ENCODE peak calls at places on chromosome X, in four cellular contexts. Z, O, U and S are unnamed samples.

GRCh38 chrX:19715711-19716638 is 171.4 kb downstream of the SH3KBP1 start:
- DNase-seq in Z (no peak), U (no peak), O (no peak), S (no peak)

GRCh38 chrX:15310117-15310516 is 5.3 kb downstream of the ASB11 start:
- DNase-seq in O (no peak), U (peak), Z (no peak), S (no peak)

GRCh38 chrX:152819732-152820131 is 10.8 kb downstream of the CETN2 start:
- DNase-seq in U (no peak), Z (no peak), O (no peak), S (no peak)

GRCh38 chrX:9845574-9845948 is 59.3 kb downstream of the SHROOM2 start:
- DNase-seq in U (no peak), Z (no peak), O (no peak), S (no peak)

GRCh38 chrX:3295731-3296130 is 50.7 kb downstream of the MXRA5 start:
- DNase-seq in O (no peak), U (no peak), Z (no peak), S (no peak)

GRCh38 chrX:129980043-129980442 is 2.4 kb upstream of the BCORL1 start:
- DNase-seq in U (no peak), O (no peak), Z (no peak), S (peak)

GRCh38 chrX:9928083-9928482 is 39.1 kb upstream of the CLDN34 start:
- DNase-seq in U (no peak), Z (no peak), O (no peak), S (no peak)

GRCh38 chrX:19389217-19389616 is 45.5 kb downstream of the PDHA1 start:
- DNase-seq in O (no peak), Z (no peak), U (no peak), S (no peak)

GRCh38 chrX:154918060-154918483 is 31.9 kb downstream of the F8A1 start:
- DNase-seq in Z (peak), U (peak), O (no peak), S (peak)

GRCh38 chrX:150546711-150547153 is 21.7 kb upstream of the MTM1 start:
- DNase-seq in O (no peak), Z (peak), U (no peak), S (no peak)

GRCh38 chrX:11881485-11882170 is 123.6 kb downstream of the MSL3 start:
- DNase-seq in Z (no peak), U (no peak), O (no peak), S (no peak)

GRCh38 chrX:12443534-12444098 is 305.3 kb downstream of the FRMPD4 start:
- DNase-seq in U (no peak), O (no peak), Z (no peak), S (no peak)

GRCh38 chrX:37349131-37350033 is at the start of gene PRRG1:
- DNase-seq in U (peak), Z (no peak), O (no peak), S (peak)

GRCh38 chrX:95076449-95076848 is 1402.4 kb downstream of the FAM133A start:
- DNase-seq in Z (no peak), U (no peak), O (no peak), S (no peak)

GRCh38 chrX:30791296-30792278 is 97.5 kb downstream of the TAB3 start:
- DNase-seq in O (no peak), U (no peak), Z (no peak), S (no peak)

GRCh38 chrX:3443186-3443585 is 96.7 kb upstream of the MXRA5 start:
- DNase-seq in U (no peak), Z (no peak), O (no peak), S (no peak)

GRCh38 chrX:12771445-12772069 is 19.7 kb upstream of the PRPS2 start:
- DNase-seq in O (peak), U (no peak), Z (peak), S (peak)

GRCh38 chrX:22338740-22339139 is 66.0 kb downstream of the CBLL2 start:
- DNase-seq in Z (no peak), O (no peak), U (no peak), S (no peak)

GRCh38 chrX:11722304-11722703 is 35.7 kb upstream of the MSL3 start:
- DNase-seq in Z (no peak), U (no peak), O (no peak), S (no peak)

GRCh38 chrX:31713120-31713519 is 641.3 kb upstream of the FTHL17 start:
- DNase-seq in Z (no peak), U (no peak), O (no peak), S (no peak)

GRCh38 chrX:28920141-28920540 is 332.9 kb downstream of the IL1RAPL1 start:
- DNase-seq in O (no peak), Z (no peak), U (no peak), S (no peak)

GRCh38 chrX:71148278-71148663 is 3.6 kb downstream of the NLGN3 start:
- DNase-seq in Z (no peak), O (no peak), U (no peak), S (no peak)

GRCh38 chrX:40647307-40648197 is at the start of gene CXorf38:
- DNase-seq in O (peak), Z (peak), U (peak), S (peak)

GRCh38 chrX:41799661-41800060 is 75.7 kb downstream of the GPR82 start:
- DNase-seq in U (no peak), O (no peak), Z (no peak), S (no peak)

GRCh38 chrX:41796050-41796449 is 72.1 kb downstream of the GPR82 start:
- DNase-seq in Z (no peak), O (no peak), U (no peak), S (no peak)

GRCh38 chrX:41796577-41796976 is 72.6 kb downstream of the GPR82 start:
- DNase-seq in O (no peak), Z (no peak), U (no peak), S (no peak)
- TF ChIP-seq CTCF in O (no peak), Z (no peak), U (no peak), S (no peak)

DNA sequence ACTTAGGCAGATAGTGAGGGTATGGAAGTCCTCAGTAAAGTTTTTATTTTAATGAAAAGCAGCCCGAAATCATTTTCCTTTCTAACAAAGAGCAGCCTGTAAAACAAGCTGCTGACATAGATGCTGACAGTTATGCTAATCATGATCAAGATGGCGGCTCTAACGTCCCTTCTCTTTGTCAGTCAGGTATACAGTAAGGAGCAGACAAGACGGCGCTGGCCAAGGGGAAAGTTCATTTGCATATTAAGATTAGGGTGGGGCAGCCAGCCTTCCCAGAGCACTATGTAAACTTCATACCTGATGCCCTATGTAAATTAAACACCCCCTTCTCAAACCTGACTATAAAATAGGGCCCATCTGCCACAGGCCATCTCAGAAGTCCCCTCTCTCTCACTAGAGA is 76.9 kb downstream of the MAGEB10 start:
- DNase-seq in O (no peak), U (no peak), Z (no peak), S (no peak)
- TF ChIP-seq CTCF in O (no peak), U (no peak), Z (no peak), S (no peak)

GRCh38 chrX:96182366-96182765 is 502.3 kb upstream of the DIAPH2 start:
- DNase-seq in U (no peak), Z (no peak), O (no peak), S (no peak)
- TF ChIP-seq CTCF in U (no peak), Z (no peak), O (no peak), S (peak)

GRCh38 chrX:46184749-46185148 is 360.5 kb downstream of the ZNF674 start:
- DNase-seq in Z (no peak), O (no peak), U (no peak), S (no peak)

GRCh38 chrX:46185923-46186810 is 359.1 kb downstream of the ZNF674 start:
- DNase-seq in U (no peak), Z (no peak), O (no peak), S (no peak)

GRCh38 chrX:46179748-46180147 is 365.5 kb downstream of the ZNF674 start:
- DNase-seq in O (no peak), U (no peak), Z (no peak), S (no peak)

GRCh38 chrX:46178763-46179162 is 366.5 kb downstream of the ZNF674 start:
- DNase-seq in U (no peak), Z (no peak), O (no peak), S (no peak)

GRCh38 chrX:46180258-46180687 is 364.9 kb downstream of the ZNF674 start:
- DNase-seq in Z (no peak), O (no peak), U (no peak), S (no peak)
- TF ChIP-seq CTCF in Z (no peak), O (no peak), U (no peak), S (no peak)

GRCh38 chrX:39112143-39112542 is 310.9 kb downstream of the MID1IP1 start:
- DNase-seq in U (no peak), O (no peak), Z (no peak), S (no peak)

DNA sequence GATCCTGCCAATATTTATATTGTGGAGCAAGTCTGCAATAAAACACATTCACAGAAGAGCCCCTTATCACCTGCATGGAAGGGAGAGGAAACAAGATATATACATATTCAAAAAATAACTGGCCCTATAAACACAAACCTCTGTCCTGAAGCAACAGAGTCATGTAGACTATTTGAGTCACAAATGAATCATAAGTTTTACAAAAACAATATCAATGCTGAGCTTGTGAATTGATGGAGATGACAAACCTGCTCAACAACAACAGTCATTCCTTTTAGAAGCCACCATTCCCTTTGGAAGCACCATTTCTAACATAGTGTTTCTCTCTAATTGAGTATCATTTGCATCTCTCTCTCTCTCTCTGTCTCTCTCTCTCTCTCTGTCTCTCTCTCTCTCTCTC is 313.9 kb downstream of the MID1IP1 start:
- DNase-seq in O (no peak), Z (no peak), U (no peak), S (no peak)
- TF ChIP-seq CTCF in O (no peak), Z (no peak), U (no peak), S (no peak)

GRCh38 chrX:125132274-125132673 is 187.4 kb upstream of the TEX13C start:
- DNase-seq in U (no peak), Z (no peak), O (no peak), S (no peak)
- TF ChIP-seq CTCF in U (no peak), Z (no peak), O (no peak), S (peak)

GRCh38 chrX:134025986-134026731 is 40.8 kb upstream of the GPC3 start:
- DNase-seq in O (no peak), U (no peak), Z (no peak), S (no peak)
- TF ChIP-seq CTCF in O (no peak), U (no peak), Z (no peak), S (peak)